ENCODE peak calls at places on chromosomes 16 and 17, in five cellular contexts. One of them, this sample, is unnamed.

GRCh38 chr17:54902611-54903010 is 2.0 kb downstream of the TOM1L1 start:
- DNase-seq in HepG2: no peak
- DNase-seq in A549: no peak
- DNase-seq in GM12878: no peak
- DNase-seq in K562: no peak
- DNase-seq in this sample: no peak

GRCh38 chr16:714558-715447 is at the start of gene METRN:
- DNase-seq in HepG2: peak; percentile 61
- DNase-seq in A549: peak; percentile 90
- DNase-seq in K562: peak; percentile 94
- DNase-seq in GM12878: no peak
- DNase-seq in this sample: peak; percentile 95

GRCh38 chr17:2299756-2300155 is 3.8 kb downstream of the SMG6 start:
- DNase-seq in HepG2: no peak
- DNase-seq in K562: no peak
- DNase-seq in A549: no peak
- DNase-seq in GM12878: no peak
- DNase-seq in this sample: no peak

GRCh38 chr16:55543470-55543869 is 23.0 kb upstream of the CAPNS2 start:
- DNase-seq in HepG2: peak; percentile 35
- DNase-seq in A549: peak; percentile 31
- DNase-seq in GM12878: no peak
- DNase-seq in K562: no peak
- DNase-seq in this sample: peak; percentile 66

GRCh38 chr17:18219016-18219415 is 6.4 kb upstream of the LLGL1 start:
- DNase-seq in A549: no peak
- DNase-seq in HepG2: no peak
- DNase-seq in GM12878: no peak
- DNase-seq in K562: no peak
- DNase-seq in this sample: no peak

GRCh38 chr17:40322417-40323315 is 13.7 kb downstream of the RARA start:
- DNase-seq in K562: peak; percentile 80
- DNase-seq in GM12878: peak; percentile 88
- DNase-seq in A549: peak; percentile 82
- DNase-seq in HepG2: peak; percentile 55
- DNase-seq in this sample: peak; percentile 66

GRCh38 chr16:87742781-87743490 is 22.9 kb downstream of the KLHDC4 start:
- DNase-seq in A549: no peak
- DNase-seq in GM12878: no peak
- DNase-seq in K562: no peak
- DNase-seq in HepG2: no peak
- DNase-seq in this sample: no peak

GRCh38 chr16:70687172-70687531 is 1.3 kb upstream of the MTSS2 start:
- DNase-seq in A549: no peak
- DNase-seq in K562: peak; percentile 32
- DNase-seq in HepG2: no peak
- DNase-seq in GM12878: no peak
- DNase-seq in this sample: no peak

GRCh38 chr16:66427036-66427446 is at the start of gene BEAN1:
- DNase-seq in A549: no peak
- DNase-seq in HepG2: no peak
- DNase-seq in K562: peak; percentile 42
- DNase-seq in GM12878: no peak
- DNase-seq in this sample: peak; percentile 56

GRCh38 chr17:40309031-40309937 is at the start of gene RARA:
- DNase-seq in GM12878: no peak
- DNase-seq in HepG2: peak; percentile 51
- DNase-seq in K562: peak; percentile 58
- DNase-seq in A549: peak; percentile 63
- DNase-seq in this sample: peak; percentile 95

GRCh38 chr16:56226840-56227525 is 35.7 kb downstream of the GNAO1 start:
- DNase-seq in GM12878: no peak
- DNase-seq in A549: no peak
- DNase-seq in HepG2: no peak
- DNase-seq in K562: no peak
- DNase-seq in this sample: no peak

GRCh38 chr16:75044800-75045361 is 46.1 kb downstream of the ZNRF1 start:
- DNase-seq in A549: peak; percentile 48
- DNase-seq in GM12878: no peak
- DNase-seq in K562: no peak
- DNase-seq in HepG2: no peak
- DNase-seq in this sample: no peak

GRCh38 chr16:83813818-83814653 is 6.3 kb downstream of the HSBP1 start:
- DNase-seq in K562: no peak
- DNase-seq in GM12878: no peak
- DNase-seq in A549: peak; percentile 40
- DNase-seq in HepG2: peak; percentile 73
- DNase-seq in this sample: peak; percentile 62

GRCh38 chr17:69404398-69404797 is 10.1 kb upstream of the MAP2K6 start:
- DNase-seq in K562: no peak
- DNase-seq in GM12878: no peak
- DNase-seq in HepG2: no peak
- DNase-seq in A549: peak; percentile 56
- DNase-seq in this sample: no peak

GRCh38 chr16:72856797-72857196 is 191.1 kb downstream of the ZFHX3 start:
- DNase-seq in K562: peak; percentile 29
- DNase-seq in A549: peak; percentile 30
- DNase-seq in GM12878: no peak
- DNase-seq in HepG2: peak; percentile 53
- DNase-seq in this sample: peak; percentile 79

DNA sequence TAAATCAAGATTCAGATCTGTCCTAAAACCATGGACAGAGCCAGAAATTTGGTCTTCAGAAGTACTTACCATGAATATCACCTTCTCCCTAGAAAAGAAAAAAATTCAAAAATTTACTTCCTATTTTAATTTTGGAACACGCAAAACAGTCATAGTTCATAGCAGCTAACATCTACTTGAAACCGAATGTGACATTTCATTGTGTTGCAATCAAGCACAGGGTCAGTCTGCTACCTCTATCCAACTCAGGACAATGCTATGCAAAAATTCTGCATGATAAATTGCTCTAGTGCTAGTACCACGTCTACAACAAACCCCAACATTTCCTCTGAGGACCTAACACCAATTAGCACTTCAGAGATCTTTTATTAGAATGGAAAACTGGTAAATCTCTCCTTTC is 7.7 kb downstream of the JPT1 start:
- DNase-seq in GM12878: no peak
- DNase-seq in HepG2: no peak
- DNase-seq in A549: no peak
- DNase-seq in K562: no peak
- DNase-seq in this sample: no peak
- TF ChIP-seq JUNB in GM12878: no peak
- TF ChIP-seq JUNB in HepG2: no peak
- TF ChIP-seq JUNB in A549: no peak
- TF ChIP-seq JUNB in K562: no peak
- TF ChIP-seq JUNB in this sample: no peak

DNA sequence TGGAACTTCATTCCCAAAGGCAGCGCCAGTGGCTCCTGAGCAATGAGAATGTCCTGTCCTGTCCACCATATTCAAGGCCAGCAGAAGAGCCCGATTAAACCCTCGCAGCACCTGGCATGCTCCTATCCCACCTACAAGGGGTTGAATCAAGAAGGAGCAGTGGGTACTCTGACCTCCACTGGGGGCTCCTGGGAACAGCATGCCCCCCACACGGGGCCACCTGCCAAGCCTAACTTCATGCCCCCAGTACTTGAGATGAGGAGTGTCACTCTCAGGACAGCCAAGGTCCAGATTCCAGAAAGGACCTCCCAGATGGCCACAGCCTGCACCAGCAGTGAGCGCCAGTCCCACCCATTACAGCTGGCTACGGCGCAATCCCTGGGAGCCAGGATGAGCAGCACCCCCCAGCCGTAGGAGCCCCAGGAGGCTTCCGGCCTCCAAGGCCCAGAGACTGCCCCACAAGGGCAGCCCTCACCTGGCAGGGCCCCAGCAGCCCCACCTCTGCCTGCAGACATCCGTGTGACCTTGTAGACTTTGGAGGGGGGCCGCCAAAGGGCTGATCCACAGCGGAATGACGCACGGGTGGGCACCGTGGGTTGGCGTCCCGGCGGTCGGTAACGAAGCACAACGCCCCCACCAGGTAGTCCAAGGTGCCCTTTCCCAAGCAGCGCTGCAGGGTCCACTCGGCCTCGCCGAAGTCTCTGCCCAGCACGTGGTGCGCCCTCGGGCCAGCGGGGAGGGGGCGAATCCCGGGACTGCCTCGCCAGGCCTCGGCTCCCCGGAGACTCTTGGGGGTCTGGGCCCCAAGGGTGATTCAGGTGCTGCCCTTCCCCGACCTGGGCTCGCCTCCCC is 1.0 kb upstream of the MPDU1 start:
- DNase-seq in K562: no peak
- DNase-seq in HepG2: no peak
- DNase-seq in GM12878: no peak
- DNase-seq in A549: no peak
- DNase-seq in this sample: peak; percentile 47
- H3K4me2 ChIP-seq in K562: peak overlapping the region; percentile 94
- H3K4me2 ChIP-seq in HepG2: peak overlapping the region; percentile 92
- H3K4me2 ChIP-seq in GM12878: peak overlapping the region; percentile 91
- H3K4me2 ChIP-seq in A549: peak overlapping the region; percentile 84
- H3K4me2 ChIP-seq in this sample: peak overlapping the region; percentile 81

GRCh38 chr17:56926270-56926669 is 12.4 kb upstream of the TRIM25 start:
- DNase-seq in A549: no peak
- DNase-seq in HepG2: no peak
- DNase-seq in K562: no peak
- DNase-seq in GM12878: no peak
- DNase-seq in this sample: peak; percentile 58

GRCh38 chr17:56928586-56928985 is 14.7 kb upstream of the TRIM25 start:
- DNase-seq in HepG2: no peak
- DNase-seq in GM12878: no peak
- DNase-seq in K562: no peak
- DNase-seq in A549: no peak
- DNase-seq in this sample: no peak

GRCh38 chr17:56929362-56929969 is 15.6 kb upstream of the TRIM25 start:
- DNase-seq in K562: no peak
- DNase-seq in A549: peak; percentile 47
- DNase-seq in HepG2: no peak
- DNase-seq in GM12878: no peak
- DNase-seq in this sample: peak; percentile 74

GRCh38 chr17:56925088-56925487 is 11.2 kb upstream of the TRIM25 start:
- DNase-seq in K562: no peak
- DNase-seq in HepG2: no peak
- DNase-seq in A549: no peak
- DNase-seq in GM12878: no peak
- DNase-seq in this sample: no peak

DNA sequence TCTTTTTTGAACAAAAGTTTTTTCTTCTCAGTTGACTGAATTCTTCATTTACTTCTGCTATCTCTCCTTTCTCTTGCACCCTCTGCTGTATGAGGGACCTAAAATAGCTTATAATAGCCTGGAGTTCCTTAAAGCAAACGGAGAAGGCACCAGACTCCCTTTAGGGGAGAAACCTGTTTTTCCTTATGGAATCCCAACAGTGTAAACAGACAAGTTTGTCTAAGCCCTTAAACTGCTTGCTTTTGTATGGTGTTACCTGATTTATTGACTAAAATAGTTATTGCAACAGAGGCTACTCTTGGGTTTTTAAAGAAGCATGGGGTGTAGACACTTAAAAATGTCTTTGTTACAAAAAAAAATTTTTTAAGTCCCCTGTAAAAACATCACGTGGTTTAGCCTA is 12.9 kb upstream of the TRIM25 start:
- DNase-seq in HepG2: no peak
- DNase-seq in GM12878: no peak
- DNase-seq in K562: no peak
- DNase-seq in A549: no peak
- DNase-seq in this sample: peak; percentile 29
- TF ChIP-seq JUNB in HepG2: no peak
- TF ChIP-seq JUNB in GM12878: no peak
- TF ChIP-seq JUNB in K562: no peak
- TF ChIP-seq JUNB in A549: no peak
- TF ChIP-seq JUNB in this sample: no peak

GRCh38 chr17:1182831-1183578 is 3.2 kb upstream of the ABR start:
- DNase-seq in HepG2: no peak
- DNase-seq in GM12878: no peak
- DNase-seq in A549: no peak
- DNase-seq in K562: no peak
- DNase-seq in this sample: no peak
- H3K4me2 ChIP-seq in HepG2: no peak overlapping the region
- H3K4me2 ChIP-seq in GM12878: peak overlapping the region; percentile 75
- H3K4me2 ChIP-seq in A549: no peak overlapping the region
- H3K4me2 ChIP-seq in K562: no peak overlapping the region
- H3K4me2 ChIP-seq in this sample: no peak overlapping the region

This sample was measured in GM23338.